ENCODE peak calls at places on chromosomes 5 and 9, in four cellular contexts. E is iPS DF 6.9, G is cardiac fibroblast, W is choroid plexus epithelial cell. D is an unnamed sample.

GRCh38 chr5:151953833-151954232 is 29.2 kb upstream of the GLRA1 start:
- DNase-seq in W (no peak), G (no peak), E (no peak), D (no peak)

GRCh38 chr5:77086611-77087483 is at the start of gene ZBED3:
- DNase-seq in W (peak), G (peak), E (no peak), D (peak)

GRCh38 chr5:132761321-132762240 is 14.4 kb downstream of the CCNI2 start:
- DNase-seq in G (no peak), E (no peak), W (no peak), D (no peak)

GRCh38 chr9:107389617-107390071 is 99.9 kb downstream of the KLF4 start:
- DNase-seq in E (no peak), G (peak), W (peak), D (no peak)

GRCh38 chr5:178569485-178569884 is 20.7 kb downstream of the COL23A1 start:
- DNase-seq in E (no peak), W (peak), G (no peak), D (no peak)

GRCh38 chr9:98121096-98121495 is 2.1 kb upstream of the TRIM14 start:
- DNase-seq in W (peak), G (peak), E (no peak), D (no peak)

GRCh38 chr5:125424851-125425250 is 678.4 kb upstream of the ZNF608 start:
- DNase-seq in E (no peak), G (no peak), W (no peak), D (no peak)

GRCh38 chr5:652773-653350 is 40.3 kb downstream of the TPPP start:
- DNase-seq in E (no peak), W (no peak), G (no peak), D (no peak)

GRCh38 chr5:99004960-99005359 is 76.2 kb upstream of the CHD1 start:
- DNase-seq in W (peak), E (no peak), G (no peak), D (no peak)

GRCh38 chr9:68585034-68585761 is 44.5 kb upstream of the TMEM252 start:
- DNase-seq in E (no peak), W (no peak), G (no peak), D (no peak)

GRCh38 chr5:64869419-64869818 is 100.7 kb downstream of the CWC27 start:
- DNase-seq in W (peak), G (peak), E (no peak), D (no peak)

GRCh38 chr5:61653802-61654580 is 321.9 kb downstream of the ZSWIM6 start:
- DNase-seq in G (no peak), E (no peak), W (no peak), D (no peak)

GRCh38 chr5:109365653-109366052 is 44.1 kb downstream of the PJA2 start:
- DNase-seq in E (no peak), W (no peak), G (no peak), D (no peak)

GRCh38 chr9:70493046-70493445 is 78.6 kb upstream of the KLF9 start:
- DNase-seq in G (peak), W (peak), E (no peak), D (no peak)

GRCh38 chr9:120534266-120534665 is 45.7 kb downstream of the CDK5RAP2 start:
- DNase-seq in W (no peak), E (no peak), G (no peak), D (no peak)

GRCh38 chr5:82885657-82886389 is 191.4 kb downstream of the TMEM167A start:
- DNase-seq in G (peak), E (no peak), W (peak), D (no peak)

GRCh38 chr9:18185196-18185595 is 288.8 kb upstream of the ADAMTSL1 start:
- DNase-seq in W (no peak), G (no peak), E (no peak), D (no peak)

GRCh38 chr5:172853355-172853975 is 19.4 kb downstream of the ERGIC1 start:
- DNase-seq in E (no peak), W (peak), G (peak), D (no peak)

GRCh38 chr5:178685386-178686059 is 44.9 kb downstream of the ZNF354A start:
- DNase-seq in W (no peak), E (no peak), G (no peak), D (no peak)

GRCh38 chr9:116786737-116787136 is 99.6 kb downstream of the TRIM32 start:
- DNase-seq in W (no peak), G (no peak), E (no peak), D (no peak)

GRCh38 chr9:137756045-137756744 is 121.4 kb upstream of the CACNA1B start:
- DNase-seq in W (peak), E (no peak), G (no peak), D (no peak)

GRCh38 chr9:79210541-79211243 is 361.1 kb upstream of the TLE4 start:
- DNase-seq in E (no peak), G (no peak), W (no peak), D (no peak)

GRCh38 chr5:159218595-159219023 is 9.3 kb upstream of the RNF145 start:
- DNase-seq in G (peak), W (peak), E (no peak), D (no peak)

GRCh38 chr5:116084231-116084630 is 594 bp upstream of the COMMD10 start:
- DNase-seq in E (no peak), W (peak), G (peak), D (no peak)

GRCh38 chr5:7886849-7887460 is 18.0 kb downstream of the MTRR start:
- DNase-seq in E (no peak), W (peak), G (peak), D (no peak)

GRCh38 chr5:152271420-152271819 is 133.7 kb downstream of the NMUR2 start:
- DNase-seq in W (peak), E (peak), G (peak), D (no peak)

D was measured in activated CD4-positive, CD25-positive, alpha-beta regulatory T cell.